ENCODE peak calls at places on chromosome 1, in eight cellular contexts. I is neural progenitor cell, K is Peyer's patch, M is B cell, R is fibroblast of pulmonary artery, Q is cardiac muscle cell, V is GM10248, A is HFFc6. E is an unnamed sample.

GRCh38 chr1:21721271-21721985 is 52.3 kb upstream of the RAP1GAP start:
- DNase-seq in I (no peak), K (no peak), M (no peak), R (peak; percentile 8), Q (no peak), V (no peak), A (no peak), E (no peak)

GRCh38 chr1:167717351-167717750 is 4.4 kb upstream of the MPZL1 start:
- DNase-seq in I (no peak), K (no peak), M (no peak), R (peak; percentile 11), Q (peak; percentile 19), V (no peak), A (no peak), E (no peak)

GRCh38 chr1:199422206-199422605 is 605.3 kb upstream of the NR5A2 start:
- DNase-seq in I (peak; percentile 43), K (no peak), M (no peak), R (peak; percentile 71), Q (peak; percentile 67), V (no peak), A (peak; percentile 54), E (no peak)

GRCh38 chr1:167293057-167293456 is 72.4 kb downstream of the POU2F1 start:
- DNase-seq in I (no peak), K (no peak), M (no peak), R (no peak), Q (no peak), V (no peak), A (no peak), E (no peak)

GRCh38 chr1:82538876-82539275 is 738.1 kb downstream of the ADGRL2 start:
- DNase-seq in I (no peak), K (no peak), M (no peak), R (peak; percentile 22), Q (peak; percentile 0), V (no peak), A (no peak), E (no peak)

GRCh38 chr1:17723684-17724083 is 31.4 kb upstream of the ACTL8 start:
- DNase-seq in I (no peak), K (no peak), M (no peak), R (no peak), Q (no peak), V (no peak), A (no peak), E (no peak)

GRCh38 chr1:242447682-242448081 is 76.8 kb downstream of the PLD5 start:
- DNase-seq in I (peak; percentile 75), K (no peak), M (no peak), R (no peak), Q (no peak), V (no peak), A (no peak), E (no peak)

GRCh38 chr1:245707941-245708340 is 553.2 kb downstream of the KIF26B start:
- DNase-seq in I (no peak), K (no peak), M (no peak), R (no peak), Q (no peak), V (no peak), A (no peak), E (no peak)

GRCh38 chr1:157697781-157698569 is 2.6 kb downstream of the FCRL3 start:
- DNase-seq in I (no peak), K (no peak), M (peak; percentile 38), R (no peak), Q (no peak), V (no peak), A (no peak), E (no peak)

GRCh38 chr1:72557446-72558049 is 275.2 kb upstream of the NEGR1 start:
- DNase-seq in I (peak; percentile 56), K (no peak), M (no peak), R (peak; percentile 57), Q (peak; percentile 38), V (no peak), A (peak; percentile 48), E (no peak)

GRCh38 chr1:212292250-212292924 is 7.2 kb downstream of the PPP2R5A start:
- DNase-seq in I (no peak), K (no peak), M (no peak), R (no peak), Q (no peak), V (no peak), A (no peak), E (no peak)

GRCh38 chr1:212295579-212295978 is 10.4 kb downstream of the PPP2R5A start:
- DNase-seq in I (no peak), K (no peak), M (no peak), R (no peak), Q (no peak), V (no peak), A (no peak), E (no peak)

GRCh38 chr1:212291505-212292134 is 6.4 kb downstream of the PPP2R5A start:
- DNase-seq in I (peak; percentile 80), K (no peak), M (peak; percentile 66), R (peak; percentile 63), Q (peak; percentile 70), V (peak; percentile 37), A (peak; percentile 32), E (no peak)

GRCh38 chr1:212294983-212295382 is 9.8 kb downstream of the PPP2R5A start:
- DNase-seq in I (no peak), K (no peak), M (no peak), R (no peak), Q (no peak), V (no peak), A (no peak), E (no peak)

DNA sequence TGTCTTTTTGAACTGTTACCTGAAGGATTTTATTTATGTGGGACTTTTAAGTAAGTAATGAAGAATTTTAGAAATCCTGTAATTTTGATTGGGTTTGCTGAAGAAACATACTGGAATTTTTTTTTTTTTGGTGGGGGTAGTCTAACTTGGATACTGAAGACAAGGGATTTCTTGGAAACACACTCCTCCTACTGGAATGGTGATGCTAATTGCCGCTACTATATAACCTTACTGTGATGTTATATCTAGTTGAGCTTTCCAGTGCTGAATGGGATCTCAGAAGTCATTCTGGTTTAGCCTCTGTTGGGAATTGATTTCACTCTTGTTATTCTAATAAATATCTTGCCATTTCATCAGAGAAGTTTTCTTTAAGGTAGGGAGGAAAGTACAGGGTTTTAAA is 8.4 kb downstream of the PPP2R5A start:
- DNase-seq in I (no peak), K (no peak), M (no peak), R (peak; percentile 45), Q (peak; percentile 35), V (no peak), A (no peak), E (no peak)
- TF ChIP-seq CTCF in I (peak; percentile 37), K (peak; percentile 32), M (no peak), R (peak; percentile 36), Q (peak; percentile 21), V (no peak), A (peak; percentile 57), E (no peak)

GRCh38 chr1:2375923-2376260 is 15.5 kb downstream of the MORN1 start:
- DNase-seq in I (no peak), K (peak; percentile 46), M (no peak), R (no peak), Q (no peak), V (no peak), A (no peak), E (no peak)

GRCh38 chr1:2374260-2375155 is 16.8 kb downstream of the MORN1 start:
- DNase-seq in I (no peak), K (no peak), M (no peak), R (no peak), Q (no peak), V (no peak), A (no peak), E (no peak)

GRCh38 chr1:2375246-2375922 is 16.0 kb downstream of the MORN1 start:
- DNase-seq in I (no peak), K (peak; percentile 28), M (no peak), R (no peak), Q (no peak), V (no peak), A (no peak), E (no peak)

GRCh38 chr1:2372551-2373490 is 18.5 kb downstream of the MORN1 start:
- DNase-seq in I (no peak), K (peak; percentile 35), M (no peak), R (no peak), Q (no peak), V (no peak), A (no peak), E (no peak)

GRCh38 chr1:2373551-2374259 is 17.6 kb downstream of the MORN1 start:
- DNase-seq in I (no peak), K (no peak), M (no peak), R (no peak), Q (no peak), V (no peak), A (no peak), E (no peak)
- TF ChIP-seq CTCF in I (no peak), K (no peak), M (no peak), R (no peak), Q (no peak), V (no peak), A (peak; percentile 48), E (no peak)

DNA sequence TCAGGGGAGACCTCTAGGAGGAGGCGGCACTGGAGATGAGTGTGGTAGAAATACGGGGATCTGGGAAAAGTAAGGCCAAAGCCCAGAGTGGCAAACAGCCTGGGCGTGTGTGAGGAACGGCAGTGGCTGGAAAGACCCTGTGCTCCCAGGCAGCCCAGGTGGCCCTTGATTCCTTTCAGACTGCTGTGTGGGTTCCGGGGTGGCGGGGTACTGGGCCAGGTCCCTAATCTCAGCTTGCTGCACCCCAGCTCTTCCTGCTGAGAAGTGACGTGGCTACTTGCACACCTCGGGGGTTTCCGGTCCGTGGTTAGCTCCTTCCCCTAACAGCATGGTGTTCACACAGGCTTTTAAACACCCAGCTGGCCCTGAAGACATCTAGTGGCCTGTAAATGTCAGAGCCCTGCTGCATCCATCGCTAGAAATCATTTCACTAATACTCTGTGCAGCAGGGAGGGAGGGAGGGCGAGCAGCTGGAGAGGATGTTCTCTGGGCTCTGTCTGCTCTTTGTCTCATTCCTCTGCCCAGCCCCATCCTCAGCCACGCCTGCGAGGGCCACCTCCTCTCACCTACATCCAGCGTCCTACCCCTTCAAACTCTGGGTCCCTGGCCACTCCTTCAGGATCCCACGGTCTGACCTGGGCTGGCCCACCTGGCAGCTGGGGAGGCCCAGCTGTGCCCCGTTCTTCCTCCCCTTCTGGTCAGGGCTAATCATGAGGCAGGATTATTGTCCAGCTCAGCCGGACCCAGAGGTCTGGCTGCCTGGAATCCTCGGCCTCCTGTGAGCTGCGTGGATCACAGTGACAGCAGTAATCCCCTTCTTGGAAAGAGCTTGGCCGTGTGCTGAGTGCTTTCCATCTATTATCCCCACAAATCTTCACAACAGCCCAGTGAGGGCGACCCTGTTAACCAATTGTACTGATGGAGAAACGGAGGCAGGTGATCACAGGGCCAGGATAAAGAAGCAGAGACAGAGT is 7.2 kb downstream of the ZDHHC18 start:
- DNase-seq in I (peak; percentile 65), K (peak; percentile 52), M (peak; percentile 93), R (no peak), Q (no peak), V (peak; percentile 91), A (no peak), E (peak; percentile 83)
- TF ChIP-seq CTCF in I (no peak), K (no peak), M (peak; percentile 58), R (no peak), Q (no peak), V (peak; percentile 47), A (no peak), E (peak; percentile 25)

DNA sequence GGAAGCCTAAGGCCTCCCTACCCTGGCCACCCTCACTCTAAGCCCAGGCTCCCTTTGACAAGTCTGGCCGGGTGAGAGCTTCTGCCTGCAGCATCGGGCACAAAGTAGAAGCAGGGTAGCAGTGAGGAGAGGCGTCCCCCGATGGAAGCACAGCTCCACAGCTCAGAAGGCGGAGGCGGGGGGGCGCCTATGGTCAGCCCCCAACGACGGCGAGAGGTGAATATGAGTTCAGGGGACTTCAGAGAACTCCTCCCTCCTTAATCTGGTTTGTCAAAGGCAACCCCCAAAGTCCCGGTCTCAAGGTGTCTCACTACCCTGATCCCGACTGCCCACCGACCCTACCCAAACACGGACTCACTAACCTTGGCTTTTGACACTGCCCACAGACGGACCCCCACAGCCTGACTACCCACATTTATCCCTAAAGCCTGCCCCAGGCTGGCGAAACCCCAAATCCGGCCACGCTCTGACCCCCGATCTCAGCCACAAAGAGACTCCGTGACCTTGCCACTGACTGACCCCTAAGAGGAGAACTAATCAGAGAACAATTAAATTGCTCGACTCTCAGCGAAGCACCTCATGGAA is 5.3 kb downstream of the ID3 start:
- DNase-seq in I (peak; percentile 46), K (no peak), M (no peak), R (no peak), Q (no peak), V (no peak), A (no peak), E (no peak)
- TF ChIP-seq CTCF in I (no peak), K (no peak), M (no peak), R (no peak), Q (no peak), V (no peak), A (no peak), E (no peak)

E was measured in natural killer cell.